ENCODE peak calls at places on chromosomes 16 and 17, in nine cellular contexts. One of them, this sample, is unnamed.

GRCh38 chr17:55723488-55723848 is 804 bp upstream of the TMEM100 start:
- DNase-seq in MM.1S: no peak
- DNase-seq in neural progenitor cell: no peak
- DNase-seq in HCT116: no peak
- DNase-seq in GM23248: no peak
- DNase-seq in GM23338: no peak
- DNase-seq in PC-3: no peak
- DNase-seq in SK-N-SH: no peak
- DNase-seq in OCI-LY7: no peak
- DNase-seq in this sample: no peak

GRCh38 chr17:17508641-17509591 is 12.7 kb upstream of the RASD1 start:
- DNase-seq in OCI-LY7: no peak
- DNase-seq in SK-N-SH: no peak
- DNase-seq in HCT116: no peak
- DNase-seq in PC-3: no peak
- DNase-seq in MM.1S: no peak
- DNase-seq in neural progenitor cell: no peak
- DNase-seq in GM23248: no peak
- DNase-seq in GM23338: no peak
- DNase-seq in this sample: no peak

GRCh38 chr17:73307130-73307529 is 4.7 kb downstream of the CDC42EP4 start:
- DNase-seq in neural progenitor cell: no peak
- DNase-seq in MM.1S: no peak
- DNase-seq in GM23248: no peak
- DNase-seq in SK-N-SH: no peak
- DNase-seq in HCT116: no peak
- DNase-seq in GM23338: no peak
- DNase-seq in PC-3: peak; percentile 58
- DNase-seq in OCI-LY7: no peak
- DNase-seq in this sample: no peak

GRCh38 chr16:75333770-75334169 is 82.3 kb upstream of the BCAR1 start:
- DNase-seq in neural progenitor cell: no peak
- DNase-seq in GM23248: no peak
- DNase-seq in SK-N-SH: no peak
- DNase-seq in OCI-LY7: peak; percentile 8
- DNase-seq in HCT116: no peak
- DNase-seq in MM.1S: no peak
- DNase-seq in GM23338: no peak
- DNase-seq in PC-3: no peak
- DNase-seq in this sample: no peak

GRCh38 chr16:19396555-19397011 is 21.1 kb upstream of the TMC5 start:
- DNase-seq in GM23338: no peak
- DNase-seq in GM23248: no peak
- DNase-seq in SK-N-SH: no peak
- DNase-seq in MM.1S: no peak
- DNase-seq in OCI-LY7: no peak
- DNase-seq in HCT116: no peak
- DNase-seq in PC-3: peak; percentile 41
- DNase-seq in neural progenitor cell: no peak
- DNase-seq in this sample: peak; percentile 18

GRCh38 chr17:48578616-48579560 is 738 bp upstream of the HOXB4 start:
- DNase-seq in SK-N-SH: no peak
- DNase-seq in PC-3: no peak
- DNase-seq in HCT116: no peak
- DNase-seq in neural progenitor cell: no peak
- DNase-seq in GM23248: peak; percentile 44
- DNase-seq in GM23338: no peak
- DNase-seq in OCI-LY7: no peak
- DNase-seq in MM.1S: no peak
- DNase-seq in this sample: no peak

GRCh38 chr16:19382084-19382801 is 35.4 kb upstream of the TMC5 start:
- DNase-seq in SK-N-SH: peak; percentile 10
- DNase-seq in OCI-LY7: peak; percentile 8
- DNase-seq in HCT116: no peak
- DNase-seq in neural progenitor cell: no peak
- DNase-seq in GM23338: no peak
- DNase-seq in PC-3: no peak
- DNase-seq in MM.1S: peak; percentile 16
- DNase-seq in GM23248: no peak
- DNase-seq in this sample: peak; percentile 51

GRCh38 chr17:42266918-42267766 is 9.0 kb downstream of the STAT5B start:
- DNase-seq in GM23248: peak; percentile 84
- DNase-seq in SK-N-SH: no peak
- DNase-seq in GM23338: no peak
- DNase-seq in HCT116: peak; percentile 76
- DNase-seq in MM.1S: no peak
- DNase-seq in PC-3: no peak
- DNase-seq in OCI-LY7: no peak
- DNase-seq in neural progenitor cell: no peak
- DNase-seq in this sample: peak; percentile 54

GRCh38 chr17:34386925-34387550 is 24.0 kb upstream of the CCL1 start:
- DNase-seq in PC-3: no peak
- DNase-seq in MM.1S: peak; percentile 86
- DNase-seq in GM23248: peak; percentile 12
- DNase-seq in SK-N-SH: no peak
- DNase-seq in neural progenitor cell: no peak
- DNase-seq in GM23338: no peak
- DNase-seq in OCI-LY7: peak; percentile 57
- DNase-seq in HCT116: no peak
- DNase-seq in this sample: no peak

GRCh38 chr17:55478971-55479370 is 32.3 kb downstream of the SMIM36 start:
- DNase-seq in HCT116: no peak
- DNase-seq in MM.1S: no peak
- DNase-seq in PC-3: no peak
- DNase-seq in GM23248: peak; percentile 33
- DNase-seq in OCI-LY7: no peak
- DNase-seq in GM23338: peak; percentile 12
- DNase-seq in SK-N-SH: no peak
- DNase-seq in neural progenitor cell: no peak
- DNase-seq in this sample: no peak

GRCh38 chr16:28321700-28322411 is 29.5 kb downstream of the SBK1 start:
- DNase-seq in HCT116: peak; percentile 12
- DNase-seq in SK-N-SH: peak; percentile 80
- DNase-seq in MM.1S: peak; percentile 41
- DNase-seq in PC-3: peak; percentile 47
- DNase-seq in OCI-LY7: peak; percentile 61
- DNase-seq in GM23248: peak; percentile 63
- DNase-seq in GM23338: peak; percentile 84
- DNase-seq in neural progenitor cell: peak; percentile 52
- DNase-seq in this sample: peak; percentile 46

DNA sequence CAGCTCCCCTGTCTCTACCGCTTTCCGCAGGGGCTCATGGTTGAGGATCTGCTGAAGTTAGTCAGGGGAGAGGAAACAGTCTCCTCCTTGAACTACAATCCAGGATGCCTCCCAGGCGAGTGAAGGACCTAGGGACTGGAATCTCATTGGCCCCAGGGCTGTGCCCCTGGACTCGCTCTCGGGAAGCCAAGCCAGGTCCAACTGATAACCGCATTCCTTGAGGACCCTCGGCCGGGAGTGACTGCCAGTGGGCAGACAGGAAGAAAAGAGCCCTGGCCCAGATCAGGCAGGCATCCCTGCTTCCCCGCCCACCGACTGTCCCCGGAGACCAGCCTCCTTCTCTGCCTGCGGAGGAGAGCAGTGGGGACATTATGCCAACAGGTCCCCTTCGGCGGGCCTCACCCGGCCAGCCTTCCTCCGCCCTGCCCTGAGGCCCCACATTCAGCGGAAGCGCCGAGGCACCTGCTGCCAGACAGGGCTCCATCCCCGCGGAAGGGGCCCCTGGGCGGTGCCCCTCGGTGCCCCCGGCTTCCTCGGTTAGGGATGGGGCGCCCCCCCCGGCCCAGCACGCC is 776 bp downstream of the LRRC75A start:
- DNase-seq in GM23338: peak; percentile 64
- DNase-seq in neural progenitor cell: peak; percentile 50
- DNase-seq in GM23248: no peak
- DNase-seq in OCI-LY7: no peak
- DNase-seq in SK-N-SH: peak; percentile 54
- DNase-seq in MM.1S: no peak
- DNase-seq in PC-3: peak; percentile 24
- DNase-seq in HCT116: no peak
- DNase-seq in this sample: peak; percentile 58
- TF ChIP-seq EZH2phosphoT487 in GM23338: no peak
- TF ChIP-seq EZH2phosphoT487 in neural progenitor cell: no peak
- TF ChIP-seq EZH2phosphoT487 in GM23248: no peak
- TF ChIP-seq EZH2phosphoT487 in OCI-LY7: no peak
- TF ChIP-seq EZH2phosphoT487 in SK-N-SH: no peak
- TF ChIP-seq EZH2phosphoT487 in MM.1S: no peak
- TF ChIP-seq EZH2phosphoT487 in PC-3: no peak
- TF ChIP-seq EZH2phosphoT487 in HCT116: no peak
- TF ChIP-seq EZH2phosphoT487 in this sample: no peak

GRCh38 chr17:64183815-64184397 is 54.0 kb upstream of the ERN1 start:
- DNase-seq in GM23248: peak; percentile 77
- DNase-seq in MM.1S: no peak
- DNase-seq in neural progenitor cell: no peak
- DNase-seq in PC-3: peak; percentile 56
- DNase-seq in GM23338: no peak
- DNase-seq in SK-N-SH: no peak
- DNase-seq in HCT116: no peak
- DNase-seq in OCI-LY7: no peak
- DNase-seq in this sample: no peak

GRCh38 chr17:64188088-64188487 is 58.1 kb upstream of the ERN1 start:
- DNase-seq in SK-N-SH: no peak
- DNase-seq in neural progenitor cell: no peak
- DNase-seq in PC-3: no peak
- DNase-seq in HCT116: no peak
- DNase-seq in GM23248: no peak
- DNase-seq in GM23338: no peak
- DNase-seq in OCI-LY7: no peak
- DNase-seq in MM.1S: no peak
- DNase-seq in this sample: no peak

GRCh38 chr17:64185101-64185500 is 55.2 kb upstream of the ERN1 start:
- DNase-seq in PC-3: no peak
- DNase-seq in OCI-LY7: no peak
- DNase-seq in GM23248: no peak
- DNase-seq in GM23338: no peak
- DNase-seq in MM.1S: no peak
- DNase-seq in neural progenitor cell: no peak
- DNase-seq in SK-N-SH: no peak
- DNase-seq in HCT116: no peak
- DNase-seq in this sample: no peak

GRCh38 chr17:64187093-64187895 is 57.4 kb upstream of the ERN1 start:
- DNase-seq in MM.1S: no peak
- DNase-seq in SK-N-SH: no peak
- DNase-seq in HCT116: no peak
- DNase-seq in PC-3: no peak
- DNase-seq in GM23248: no peak
- DNase-seq in GM23338: no peak
- DNase-seq in OCI-LY7: no peak
- DNase-seq in neural progenitor cell: no peak
- DNase-seq in this sample: peak; percentile 56

GRCh38 chr17:64186171-64187092 is 56.5 kb upstream of the ERN1 start:
- DNase-seq in MM.1S: no peak
- DNase-seq in neural progenitor cell: no peak
- DNase-seq in HCT116: no peak
- DNase-seq in SK-N-SH: no peak
- DNase-seq in PC-3: no peak
- DNase-seq in GM23248: no peak
- DNase-seq in OCI-LY7: no peak
- DNase-seq in GM23338: no peak
- DNase-seq in this sample: no peak
- TF ChIP-seq EZH2phosphoT487 in MM.1S: no peak
- TF ChIP-seq EZH2phosphoT487 in neural progenitor cell: no peak
- TF ChIP-seq EZH2phosphoT487 in HCT116: no peak
- TF ChIP-seq EZH2phosphoT487 in SK-N-SH: no peak
- TF ChIP-seq EZH2phosphoT487 in PC-3: no peak
- TF ChIP-seq EZH2phosphoT487 in GM23248: no peak
- TF ChIP-seq EZH2phosphoT487 in OCI-LY7: no peak
- TF ChIP-seq EZH2phosphoT487 in GM23338: no peak
- TF ChIP-seq EZH2phosphoT487 in this sample: no peak

GRCh38 chr17:77233127-77233526 is 92.4 kb downstream of the SEC14L1 start:
- DNase-seq in GM23338: no peak
- DNase-seq in OCI-LY7: no peak
- DNase-seq in GM23248: no peak
- DNase-seq in neural progenitor cell: no peak
- DNase-seq in HCT116: no peak
- DNase-seq in PC-3: no peak
- DNase-seq in SK-N-SH: no peak
- DNase-seq in MM.1S: no peak
- DNase-seq in this sample: no peak
- TF ChIP-seq EZH2phosphoT487 in GM23338: no peak
- TF ChIP-seq EZH2phosphoT487 in OCI-LY7: no peak
- TF ChIP-seq EZH2phosphoT487 in GM23248: no peak
- TF ChIP-seq EZH2phosphoT487 in neural progenitor cell: no peak
- TF ChIP-seq EZH2phosphoT487 in HCT116: no peak
- TF ChIP-seq EZH2phosphoT487 in PC-3: no peak
- TF ChIP-seq EZH2phosphoT487 in SK-N-SH: no peak
- TF ChIP-seq EZH2phosphoT487 in MM.1S: no peak
- TF ChIP-seq EZH2phosphoT487 in this sample: no peak

GRCh38 chr17:28347261-28347891 is 10.0 kb downstream of the POLDIP2 start:
- DNase-seq in HCT116: no peak
- DNase-seq in SK-N-SH: no peak
- DNase-seq in OCI-LY7: no peak
- DNase-seq in PC-3: peak; percentile 92
- DNase-seq in GM23248: peak; percentile 95
- DNase-seq in MM.1S: no peak
- DNase-seq in GM23338: no peak
- DNase-seq in neural progenitor cell: no peak
- DNase-seq in this sample: no peak
- TF ChIP-seq EZH2phosphoT487 in HCT116: no peak
- TF ChIP-seq EZH2phosphoT487 in SK-N-SH: no peak
- TF ChIP-seq EZH2phosphoT487 in OCI-LY7: no peak
- TF ChIP-seq EZH2phosphoT487 in PC-3: no peak
- TF ChIP-seq EZH2phosphoT487 in GM23248: no peak
- TF ChIP-seq EZH2phosphoT487 in MM.1S: no peak
- TF ChIP-seq EZH2phosphoT487 in GM23338: no peak
- TF ChIP-seq EZH2phosphoT487 in neural progenitor cell: no peak
- TF ChIP-seq EZH2phosphoT487 in this sample: no peak

DNA sequence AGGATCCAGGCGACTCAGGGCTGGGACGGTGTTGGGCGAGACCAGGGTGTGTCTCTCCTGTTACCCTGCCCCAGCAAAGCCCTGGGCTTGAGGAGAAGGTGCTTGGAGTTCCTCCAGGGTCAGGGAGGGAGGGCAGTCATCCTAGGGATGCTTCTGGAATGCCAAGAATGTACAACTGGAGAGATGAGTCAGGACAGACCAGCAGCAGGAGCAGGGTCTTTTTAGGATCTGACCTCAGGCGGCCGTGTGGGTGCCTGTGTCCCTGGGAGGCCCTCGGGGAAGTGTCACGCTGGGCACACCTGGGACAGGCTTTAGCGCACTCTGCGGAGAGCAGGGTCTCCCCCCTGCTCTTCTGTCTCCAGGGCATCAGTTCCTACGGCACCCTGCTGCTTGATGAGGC is 8.2 kb upstream of the MTSS2 start:
- DNase-seq in OCI-LY7: no peak
- DNase-seq in MM.1S: no peak
- DNase-seq in PC-3: peak; percentile 87
- DNase-seq in GM23248: peak; percentile 89
- DNase-seq in HCT116: no peak
- DNase-seq in neural progenitor cell: peak; percentile 69
- DNase-seq in SK-N-SH: no peak
- DNase-seq in GM23338: peak; percentile 83
- DNase-seq in this sample: no peak
- TF ChIP-seq EZH2phosphoT487 in OCI-LY7: no peak
- TF ChIP-seq EZH2phosphoT487 in MM.1S: no peak
- TF ChIP-seq EZH2phosphoT487 in PC-3: no peak
- TF ChIP-seq EZH2phosphoT487 in GM23248: no peak
- TF ChIP-seq EZH2phosphoT487 in HCT116: no peak
- TF ChIP-seq EZH2phosphoT487 in neural progenitor cell: no peak
- TF ChIP-seq EZH2phosphoT487 in SK-N-SH: no peak
- TF ChIP-seq EZH2phosphoT487 in GM23338: no peak
- TF ChIP-seq EZH2phosphoT487 in this sample: no peak

GRCh38 chr17:75406222-75406615 is 741 bp upstream of the GRB2 start:
- DNase-seq in OCI-LY7: peak; percentile 54
- DNase-seq in HCT116: no peak
- DNase-seq in GM23338: no peak
- DNase-seq in SK-N-SH: peak; percentile 27
- DNase-seq in PC-3: peak; percentile 20
- DNase-seq in MM.1S: no peak
- DNase-seq in GM23248: peak; percentile 56
- DNase-seq in neural progenitor cell: peak; percentile 28
- DNase-seq in this sample: no peak
- TF ChIP-seq EZH2phosphoT487 in OCI-LY7: no peak
- TF ChIP-seq EZH2phosphoT487 in HCT116: no peak
- TF ChIP-seq EZH2phosphoT487 in GM23338: no peak
- TF ChIP-seq EZH2phosphoT487 in SK-N-SH: no peak
- TF ChIP-seq EZH2phosphoT487 in PC-3: no peak
- TF ChIP-seq EZH2phosphoT487 in MM.1S: no peak
- TF ChIP-seq EZH2phosphoT487 in GM23248: no peak
- TF ChIP-seq EZH2phosphoT487 in neural progenitor cell: no peak
- TF ChIP-seq EZH2phosphoT487 in this sample: no peak

This sample was measured in hepatocyte.